ENCODE peak calls at places on chromosomes 5 and 9, in eight cellular contexts. G is stromal cell of bone marrow; K is fibroblast of mammary gland; Q is H7; Z is GM04504; W is CD8-positive, alpha-beta memory T cell; V is renal cortical epithelial cell; A is D341Med. N is an unnamed sample.
A peak's percentile ranks its signal among the peaks of the same experiment; 100 is the strongest.

GRCh38 chr9:33166263-33167083 is 663 bp downstream of the B4GALT1 start:
- DNase-seq in G (no peak), K (peak; percentile 45), Q (peak; percentile 82), Z (no peak), W (peak; percentile 57), V (no peak), A (no peak), N (no peak)

GRCh38 chr9:106892632-106893031 is 29.7 kb downstream of the ZNF462 start:
- DNase-seq in G (peak; percentile 83), K (peak; percentile 98), Q (peak; percentile 69), Z (peak; percentile 91), W (no peak), V (peak; percentile 97), A (no peak), N (peak; percentile 97)

GRCh38 chr5:1931590-1932138 is 48.9 kb upstream of the IRX4 start:
- DNase-seq in G (no peak), K (no peak), Q (peak; percentile 90), Z (no peak), W (no peak), V (no peak), A (no peak), N (no peak)

GRCh38 chr5:95718203-95718602 is 12.9 kb upstream of the RHOBTB3 start:
- DNase-seq in G (no peak), K (no peak), Q (no peak), Z (no peak), W (no peak), V (no peak), A (no peak), N (peak; percentile 39)

GRCh38 chr5:109451161-109451560 is 41.4 kb upstream of the PJA2 start:
- DNase-seq in G (no peak), K (no peak), Q (no peak), Z (no peak), W (no peak), V (peak; percentile 23), A (no peak), N (no peak)

GRCh38 chr5:81513468-81513867 is 119.5 kb upstream of the ACOT12 start:
- DNase-seq in G (no peak), K (no peak), Q (peak; percentile 3), Z (no peak), W (no peak), V (no peak), A (no peak), N (no peak)

GRCh38 chr9:77926314-77926959 is 105.2 kb downstream of the GNAQ start:
- DNase-seq in G (peak; percentile 37), K (peak; percentile 70), Q (no peak), Z (peak; percentile 45), W (no peak), V (peak; percentile 88), A (no peak), N (peak; percentile 67)

GRCh38 chr5:176597417-176598389 is 12.3 kb downstream of the GPRIN1 start:
- DNase-seq in G (no peak), K (no peak), Q (peak; percentile 74), Z (no peak), W (no peak), V (no peak), A (no peak), N (no peak)

GRCh38 chr5:67166460-67166871 is 30.1 kb downstream of the CD180 start:
- DNase-seq in G (no peak), K (no peak), Q (peak; percentile 70), Z (no peak), W (peak; percentile 83), V (no peak), A (no peak), N (no peak)

GRCh38 chr9:125681657-125682056 is 25.4 kb downstream of the MAPKAP1 start:
- DNase-seq in G (no peak), K (no peak), Q (no peak), Z (no peak), W (no peak), V (no peak), A (no peak), N (no peak)

N was measured in bronchial epithelial cell.